ENCODE peak calls at places on chromosomes 6 and 20, in four cellular contexts. One of them, this sample, is unnamed.

GRCh38 chr20:20527661-20528060 is 159.8 kb downstream of the INSM1 start:
- DNase-seq in IMR-90: no peak
- DNase-seq in GM12878: no peak
- DNase-seq in K562: no peak
- DNase-seq in this sample: no peak

GRCh38 chr20:5463007-5463686 is 146.4 kb upstream of the PROKR2 start:
- DNase-seq in K562: no peak
- DNase-seq in IMR-90: no peak
- DNase-seq in GM12878: no peak
- DNase-seq in this sample: no peak

GRCh38 chr20:10919549-10920140 is 245.8 kb upstream of the JAG1 start:
- DNase-seq in IMR-90: peak
- DNase-seq in K562: no peak
- DNase-seq in GM12878: no peak
- DNase-seq in this sample: no peak

GRCh38 chr6:117976030-117976651 is 69.1 kb downstream of the SLC35F1 start:
- DNase-seq in GM12878: no peak
- DNase-seq in K562: peak
- DNase-seq in IMR-90: peak
- DNase-seq in this sample: peak

GRCh38 chr20:25213566-25214415 is 18.3 kb downstream of the ENTPD6 start:
- DNase-seq in GM12878: no peak
- DNase-seq in IMR-90: no peak
- DNase-seq in K562: no peak
- DNase-seq in this sample: no peak

GRCh38 chr6:39178804-39179203 is 50.5 kb downstream of the KCNK5 start:
- DNase-seq in GM12878: no peak
- DNase-seq in IMR-90: no peak
- DNase-seq in K562: no peak
- DNase-seq in this sample: no peak

GRCh38 chr20:41524980-41525613 is 93.1 kb downstream of the CHD6 start:
- DNase-seq in K562: peak
- DNase-seq in IMR-90: peak
- DNase-seq in GM12878: no peak
- DNase-seq in this sample: peak

GRCh38 chr6:3325210-3325609 is 66.5 kb downstream of the PSMG4 start:
- DNase-seq in GM12878: no peak
- DNase-seq in IMR-90: peak
- DNase-seq in K562: no peak
- DNase-seq in this sample: peak

GRCh38 chr6:168724033-168724432 is 283.0 kb downstream of the SMOC2 start:
- DNase-seq in IMR-90: no peak
- DNase-seq in K562: no peak
- DNase-seq in GM12878: no peak
- DNase-seq in this sample: no peak

GRCh38 chr20:56414842-56415765 is 3.0 kb downstream of the CASS4 start:
- DNase-seq in IMR-90: peak
- DNase-seq in GM12878: no peak
- DNase-seq in K562: peak
- DNase-seq in this sample: no peak

GRCh38 chr6:75246386-75246785 is 2.8 kb upstream of the COX7A2 start:
- DNase-seq in IMR-90: no peak
- DNase-seq in GM12878: no peak
- DNase-seq in K562: no peak
- DNase-seq in this sample: no peak

GRCh38 chr20:1296922-1297321 is 30.8 kb downstream of the SNPH start:
- DNase-seq in K562: no peak
- DNase-seq in IMR-90: no peak
- DNase-seq in GM12878: no peak
- DNase-seq in this sample: no peak

GRCh38 chr6:130500693-130501092 is 134.9 kb downstream of the TMEM200A start:
- DNase-seq in GM12878: no peak
- DNase-seq in K562: no peak
- DNase-seq in IMR-90: peak
- DNase-seq in this sample: peak

GRCh38 chr6:152246554-152247337 is 390.4 kb downstream of the SYNE1 start:
- DNase-seq in IMR-90: peak
- DNase-seq in GM12878: no peak
- DNase-seq in K562: no peak
- DNase-seq in this sample: no peak

GRCh38 chr6:21665436-21666199 is 72.1 kb downstream of the SOX4 start:
- DNase-seq in GM12878: no peak
- DNase-seq in K562: no peak
- DNase-seq in IMR-90: no peak
- DNase-seq in this sample: peak

GRCh38 chr6:91720323-91720722 is 1133.5 kb upstream of the MAP3K7 start:
- DNase-seq in K562: no peak
- DNase-seq in GM12878: no peak
- DNase-seq in IMR-90: no peak
- DNase-seq in this sample: no peak

GRCh38 chr6:128885381-128885780 is 2.4 kb downstream of the LAMA2 start:
- DNase-seq in GM12878: no peak
- DNase-seq in K562: no peak
- DNase-seq in IMR-90: no peak
- DNase-seq in this sample: no peak

GRCh38 chr6:148968636-148969270 is 221.9 kb downstream of the UST start:
- DNase-seq in IMR-90: peak
- DNase-seq in K562: no peak
- DNase-seq in GM12878: no peak
- DNase-seq in this sample: no peak

GRCh38 chr20:44053046-44053445 is 133.9 kb downstream of the JPH2 start:
- DNase-seq in K562: no peak
- DNase-seq in IMR-90: no peak
- DNase-seq in GM12878: no peak
- DNase-seq in this sample: no peak

GRCh38 chr6:152207915-152208714 is 400.6 kb downstream of the ESR1 start:
- DNase-seq in GM12878: no peak
- DNase-seq in K562: no peak
- DNase-seq in IMR-90: no peak
- DNase-seq in this sample: no peak

GRCh38 chr20:62900692-62901584 is 25.4 kb downstream of the DIDO1 start:
- DNase-seq in K562: peak
- DNase-seq in IMR-90: no peak
- DNase-seq in GM12878: no peak
- DNase-seq in this sample: peak

GRCh38 chr20:57560554-57561355 is at the start of gene PCK1:
- DNase-seq in GM12878: no peak
- DNase-seq in IMR-90: peak
- DNase-seq in K562: peak
- DNase-seq in this sample: no peak

GRCh38 chr6:170048615-170049256 is 242.1 kb downstream of the DLL1 start:
- DNase-seq in IMR-90: peak
- DNase-seq in GM12878: no peak
- DNase-seq in K562: no peak
- DNase-seq in this sample: no peak

GRCh38 chr6:54881066-54881733 is 34.6 kb downstream of the FAM83B start:
- DNase-seq in K562: no peak
- DNase-seq in GM12878: no peak
- DNase-seq in IMR-90: no peak
- DNase-seq in this sample: no peak

GRCh38 chr6:72553531-72554202 is 68.2 kb upstream of the KCNQ5 start:
- DNase-seq in GM12878: no peak
- DNase-seq in K562: peak
- DNase-seq in IMR-90: peak
- DNase-seq in this sample: peak

GRCh38 chr6:96743496-96743895 is 93.8 kb downstream of the GPR63 start:
- DNase-seq in GM12878: no peak
- DNase-seq in K562: no peak
- DNase-seq in IMR-90: no peak
- DNase-seq in this sample: no peak

GRCh38 chr6:33294086-33294823 is 4.5 kb downstream of the RGL2 start:
- DNase-seq in IMR-90: no peak
- DNase-seq in K562: no peak
- DNase-seq in GM12878: no peak
- DNase-seq in this sample: no peak

GRCh38 chr6:82720992-82721391 is 344.6 kb downstream of the UBE3D start:
- DNase-seq in GM12878: no peak
- DNase-seq in K562: no peak
- DNase-seq in IMR-90: no peak
- DNase-seq in this sample: no peak

GRCh38 chr6:159107451-159108260 is 61.5 kb upstream of the FNDC1 start:
- DNase-seq in K562: no peak
- DNase-seq in IMR-90: no peak
- DNase-seq in GM12878: no peak
- DNase-seq in this sample: no peak

GRCh38 chr6:35498407-35499045 is 1.6 kb upstream of the TEAD3 start:
- DNase-seq in K562: peak
- DNase-seq in IMR-90: no peak
- DNase-seq in GM12878: no peak
- DNase-seq in this sample: no peak

GRCh38 chr6:37539706-37540352 is 40.1 kb upstream of the CCDC167 start:
- DNase-seq in GM12878: no peak
- DNase-seq in IMR-90: peak
- DNase-seq in K562: no peak
- DNase-seq in this sample: no peak

GRCh38 chr20:4728121-4728520 is 6.4 kb downstream of the PRND start:
- DNase-seq in IMR-90: peak
- DNase-seq in K562: no peak
- DNase-seq in GM12878: no peak
- DNase-seq in this sample: no peak

DNA sequence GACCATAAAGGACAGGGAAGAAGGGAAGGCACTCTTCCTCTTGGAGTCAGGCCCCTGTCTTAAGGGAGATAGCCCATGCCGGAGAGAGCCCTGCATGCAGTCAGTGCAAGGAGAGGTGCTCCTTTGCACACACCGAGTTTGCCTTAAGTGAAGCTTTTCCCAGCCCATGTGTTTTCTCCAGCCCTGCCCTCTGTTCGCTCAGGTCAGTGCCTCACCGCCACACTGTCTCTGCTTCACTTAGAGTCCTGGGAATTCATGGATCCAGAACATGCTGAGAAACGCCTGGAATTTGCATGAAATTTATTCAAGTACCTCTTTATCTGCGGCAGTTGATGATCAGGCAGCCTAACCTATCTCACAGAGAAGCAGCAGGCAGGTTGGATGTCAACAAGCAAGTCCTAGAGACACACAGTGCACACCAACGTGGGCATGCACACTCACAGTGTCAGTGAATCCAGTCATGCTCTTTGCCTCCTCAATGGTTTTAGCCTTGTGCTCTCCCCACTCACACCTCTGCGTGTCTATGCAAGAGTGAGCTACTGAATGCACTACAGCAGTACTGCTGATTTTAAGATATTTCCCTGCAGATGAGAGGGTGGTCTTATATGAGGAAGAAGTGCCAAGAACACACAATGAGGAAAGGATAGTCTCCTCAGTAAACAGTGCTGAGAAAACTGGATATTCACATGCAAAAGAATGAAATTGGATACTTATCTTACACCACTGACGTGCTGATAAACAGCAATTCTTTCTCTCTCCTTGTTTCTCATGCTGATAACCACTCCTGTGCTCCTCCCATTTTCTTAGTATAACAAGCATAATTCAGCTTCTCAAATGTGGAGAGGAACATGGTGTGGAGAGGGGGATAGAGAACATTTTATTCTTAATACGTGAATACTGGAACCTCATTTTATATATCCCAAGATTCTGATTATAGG is 295.1 kb upstream of the CDYL start:
- DNase-seq in K562: no peak
- DNase-seq in GM12878: no peak
- DNase-seq in IMR-90: peak
- DNase-seq in this sample: no peak
- TF ChIP-seq FOS in K562: no peak
- TF ChIP-seq FOS in GM12878: no peak
- TF ChIP-seq FOS in IMR-90: no peak
- TF ChIP-seq FOS in this sample: no peak

DNA sequence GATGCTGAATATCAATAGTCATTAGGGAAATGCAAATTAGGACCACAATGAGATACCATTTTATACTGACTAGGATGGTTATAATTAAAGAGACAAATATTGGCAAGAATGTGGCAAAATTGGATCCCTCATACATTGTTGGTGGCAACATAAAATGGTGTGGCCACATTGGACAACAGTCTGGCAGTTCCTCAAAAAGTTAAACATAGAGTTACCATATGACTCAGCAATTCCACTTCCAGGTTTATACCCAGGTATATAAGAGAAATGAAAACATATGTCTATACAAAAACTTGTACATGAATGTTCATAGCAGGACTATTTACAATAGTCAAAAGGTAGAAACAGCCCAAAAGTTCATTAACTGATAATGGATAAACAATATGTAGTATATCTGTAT is 2.0 kb upstream of the CRIP3 start:
- DNase-seq in GM12878: no peak
- DNase-seq in IMR-90: no peak
- DNase-seq in K562: no peak
- DNase-seq in this sample: no peak
- TF ChIP-seq FOS in GM12878: no peak
- TF ChIP-seq FOS in IMR-90: no peak
- TF ChIP-seq FOS in K562: no peak
- TF ChIP-seq FOS in this sample: no peak

DNA sequence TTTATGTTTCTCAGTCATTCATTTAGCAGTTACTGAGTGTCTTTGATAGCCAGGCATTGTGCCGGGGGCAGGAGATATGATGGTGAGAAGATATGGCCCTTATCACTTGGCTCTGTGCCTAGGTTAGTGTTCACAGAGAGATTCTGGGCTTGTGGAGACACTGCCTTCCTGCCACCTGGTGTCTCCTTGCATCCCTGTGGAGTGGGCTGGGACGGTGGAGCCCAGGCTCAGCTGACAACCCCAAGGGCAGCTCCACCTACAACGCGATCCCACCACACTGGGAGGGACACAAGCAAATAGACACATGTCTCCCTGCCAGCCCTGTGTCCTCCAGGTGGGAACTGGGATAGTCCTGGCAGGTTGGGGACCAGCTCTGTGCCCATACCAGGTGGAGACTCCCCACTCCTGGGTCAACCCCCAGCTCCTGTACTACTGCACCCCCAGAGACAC is 30.3 kb upstream of the VEGFA start:
- DNase-seq in K562: peak
- DNase-seq in GM12878: no peak
- DNase-seq in IMR-90: no peak
- DNase-seq in this sample: no peak
- TF ChIP-seq FOS in K562: no peak
- TF ChIP-seq FOS in GM12878: no peak
- TF ChIP-seq FOS in IMR-90: no peak
- TF ChIP-seq FOS in this sample: no peak

DNA sequence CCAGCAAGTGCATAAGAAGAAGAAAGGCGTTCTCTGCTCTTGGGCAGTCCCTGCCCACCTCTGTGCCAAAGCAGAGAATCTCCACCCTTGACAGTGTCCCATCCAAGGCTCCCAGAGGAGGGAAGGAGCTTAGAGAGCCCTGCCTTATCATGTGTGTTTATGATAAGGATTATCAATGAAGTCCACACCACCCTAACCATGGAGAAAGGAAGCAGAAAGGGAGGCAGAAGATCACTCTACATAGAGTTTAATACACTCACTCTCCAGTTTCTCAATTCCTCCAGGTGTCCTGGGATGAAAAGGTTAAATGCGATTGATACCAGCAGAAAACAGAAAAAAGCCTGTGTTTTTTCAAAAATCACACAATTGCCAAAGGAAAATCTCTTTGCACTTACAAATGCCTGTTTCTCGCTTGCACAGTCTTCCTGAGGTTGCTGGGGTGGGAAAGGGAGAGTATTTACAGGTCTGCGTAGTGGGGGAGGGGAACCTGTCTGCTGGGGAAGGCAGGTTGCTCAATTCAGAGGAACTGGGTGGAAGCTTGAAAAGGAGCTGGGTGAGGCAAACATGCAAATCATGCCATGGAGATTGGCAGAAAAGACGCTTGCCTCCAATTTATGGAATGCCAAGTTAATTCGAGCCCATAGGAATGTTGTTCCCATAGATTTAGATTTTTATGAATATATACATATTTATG is 104.0 kb downstream of the EYA2 start:
- DNase-seq in GM12878: no peak
- DNase-seq in IMR-90: no peak
- DNase-seq in K562: peak
- DNase-seq in this sample: no peak
- TF ChIP-seq FOS in GM12878: no peak
- TF ChIP-seq FOS in IMR-90: no peak
- TF ChIP-seq FOS in K562: no peak
- TF ChIP-seq FOS in this sample: no peak